ENCODE peak calls at places on chromosomes 16 and 17, in four cellular contexts. B is cardiac muscle cell, R is PC-3, D is fibroblast of lung. C is an unnamed sample.

GRCh38 chr16:31453255-31454204 is 5.8 kb upstream of the ARMC5 start:
- DNase-seq in B (peak; percentile 65), R (peak; percentile 34), D (peak; percentile 49), C (peak; percentile 74)

GRCh38 chr16:66271074-66272060 is 95.1 kb upstream of the CDH5 start:
- DNase-seq in D (peak; percentile 55), R (peak; percentile 78), B (no peak), C (peak; percentile 66)

GRCh38 chr16:56970934-56971767 is 9.4 kb downstream of the CETP start:
- DNase-seq in R (no peak), B (peak; percentile 54), D (no peak), C (no peak)

GRCh38 chr17:41530062-41531048 is 2.2 kb upstream of the KRT19 start:
- DNase-seq in R (peak; percentile 94), B (peak; percentile 91), D (peak; percentile 97), C (peak; percentile 87)

GRCh38 chr17:21193031-21193430 is 20.9 kb downstream of the TMEM11 start:
- DNase-seq in D (no peak), B (no peak), R (no peak), C (no peak)

GRCh38 chr16:78098087-78098486 is 1.4 kb upstream of the WWOX start:
- DNase-seq in B (no peak), R (no peak), D (no peak), C (no peak)

GRCh38 chr16:27248036-27248435 is 20.5 kb downstream of the NSMCE1 start:
- DNase-seq in D (no peak), B (peak; percentile 42), R (no peak), C (peak; percentile 61)

GRCh38 chr17:16345565-16345964 is 7.7 kb downstream of the CENPV start:
- DNase-seq in B (no peak), R (no peak), D (no peak), C (no peak)

GRCh38 chr16:4264546-4264945 is 8.3 kb downstream of the TFAP4 start:
- DNase-seq in R (no peak), D (no peak), B (peak; percentile 21), C (no peak)

GRCh38 chr16:57797526-57798266 is 4.6 kb downstream of the KIFC3 start:
- DNase-seq in B (no peak), R (peak; percentile 73), D (no peak), C (peak; percentile 78)

GRCh38 chr17:74601944-74602572 is 10.0 kb upstream of the CD300LD start:
- DNase-seq in R (peak; percentile 73), B (peak; percentile 70), D (peak; percentile 28), C (peak; percentile 22)

GRCh38 chr16:18932243-18932997 is 6.2 kb upstream of the SMG1 start:
- DNase-seq in R (peak; percentile 22), B (peak; percentile 30), D (peak; percentile 74), C (no peak)

GRCh38 chr16:85422374-85423185 is 190.5 kb upstream of the GSE1 start:
- DNase-seq in D (no peak), R (no peak), B (no peak), C (peak; percentile 40)

GRCh38 chr17:4897198-4897657 is 2.1 kb upstream of the C17orf107 start:
- DNase-seq in R (no peak), D (no peak), B (no peak), C (no peak)

GRCh38 chr16:69520800-69521602 is 44.8 kb upstream of the NFAT5 start:
- DNase-seq in B (peak; percentile 30), D (no peak), R (no peak), C (no peak)

DNA sequence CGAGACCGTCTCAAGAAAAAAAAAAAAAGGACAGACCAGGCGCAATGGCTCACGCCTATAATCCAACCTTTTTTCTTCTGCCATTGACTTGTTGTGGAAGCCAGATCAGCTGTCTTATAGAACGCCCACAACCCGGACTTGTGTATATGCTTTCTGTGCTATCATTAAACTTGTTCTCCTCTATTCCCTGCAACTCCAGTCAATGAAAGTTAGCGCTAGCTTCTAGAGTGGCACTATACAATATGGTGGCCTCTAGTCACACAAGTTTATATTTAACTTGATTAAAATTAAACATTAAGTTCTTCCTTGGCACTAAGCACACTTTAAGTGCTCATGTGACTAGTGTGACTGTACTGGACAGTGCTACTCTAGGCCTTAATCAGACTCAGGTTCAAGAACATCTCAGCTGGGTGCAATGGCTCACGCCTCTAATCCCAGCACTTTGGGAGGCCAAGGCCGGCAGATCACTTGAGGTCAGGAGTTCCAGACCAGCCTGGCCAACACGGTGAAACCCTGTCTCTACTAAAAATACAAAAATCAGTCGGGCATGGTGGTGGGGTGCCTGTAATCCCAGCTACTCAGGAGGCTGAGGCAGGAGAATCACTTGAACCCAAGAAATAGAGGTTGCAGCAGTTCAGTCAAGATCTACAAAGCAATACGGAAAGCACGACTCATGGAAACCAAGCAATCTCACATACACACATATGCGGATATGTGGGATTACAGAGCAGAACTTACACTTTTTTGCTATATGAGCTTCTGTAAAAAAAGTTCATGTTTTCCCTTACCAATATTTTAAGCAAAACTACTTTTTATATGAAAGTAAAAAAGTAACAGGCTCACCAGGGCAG is 18.8 kb upstream of the GLG1 start:
- DNase-seq in D (no peak), B (no peak), R (no peak), C (no peak)
- H3K36me3 ChIP-seq in D (peaks cover 12% of the 10 kb centered on the region), B (peaks cover 46% of the 10 kb centered on the region), R (peaks cover 63% of the 10 kb centered on the region), C (peaks cover 20% of the 10 kb centered on the region)

GRCh38 chr17:79990704-79991103 is 45.0 kb downstream of the TBC1D16 start:
- DNase-seq in D (no peak), B (no peak), R (no peak), C (no peak)

GRCh38 chr17:79992657-79993389 is 42.8 kb downstream of the TBC1D16 start:
- DNase-seq in B (no peak), R (no peak), D (no peak), C (no peak)

GRCh38 chr17:79991924-79992656 is 43.6 kb downstream of the TBC1D16 start:
- DNase-seq in B (peak; percentile 9), D (no peak), R (peak; percentile 67), C (no peak)

GRCh38 chr17:79990051-79990592 is 45.5 kb downstream of the TBC1D16 start:
- DNase-seq in B (peak; percentile 22), R (no peak), D (no peak), C (no peak)

DNA sequence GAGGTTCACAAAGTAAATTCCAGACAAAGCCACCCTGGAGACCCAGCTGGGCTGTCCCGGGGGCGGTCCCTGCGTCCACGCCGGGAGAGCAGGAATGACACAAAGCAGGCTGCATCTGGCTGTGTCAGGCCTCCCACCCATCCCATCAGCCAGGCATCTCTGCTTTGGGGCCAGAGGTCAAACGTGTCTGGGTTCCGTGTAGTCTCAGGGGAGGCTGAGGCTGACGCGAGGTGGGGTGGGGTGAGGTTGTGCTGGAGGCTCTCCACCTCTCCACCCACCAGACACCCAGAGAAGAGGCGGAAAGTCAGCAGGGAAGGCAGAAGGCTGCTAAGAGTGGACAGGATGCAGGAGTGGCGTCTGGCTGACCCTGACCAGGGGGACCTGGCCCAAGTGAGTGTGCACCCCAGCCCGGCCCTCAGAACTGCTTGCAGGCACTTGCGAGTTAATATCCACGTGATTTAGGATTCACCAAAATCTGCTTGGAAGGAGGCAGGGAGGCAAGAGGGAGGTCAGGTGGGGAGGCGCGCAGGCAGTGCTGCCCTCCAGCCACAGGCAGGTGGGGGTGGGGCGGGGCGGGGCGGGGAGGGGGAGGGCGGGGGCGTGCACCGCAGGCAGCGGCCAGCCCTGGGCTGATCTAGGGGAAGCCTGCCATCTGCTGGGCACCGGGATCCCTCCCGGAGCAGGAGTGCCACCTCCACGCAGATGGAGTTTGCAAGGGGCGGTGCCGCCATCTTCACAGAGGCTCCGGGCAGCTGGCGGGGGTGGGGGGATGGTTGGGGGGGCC is 44.3 kb downstream of the TBC1D16 start:
- DNase-seq in B (peak; percentile 81), D (peak; percentile 68), R (peak; percentile 92), C (peak; percentile 63)
- TF ChIP-seq CTCF in B (peak; percentile 37), D (peak; percentile 56), R (peak; percentile 42), C (peak; percentile 78)

DNA sequence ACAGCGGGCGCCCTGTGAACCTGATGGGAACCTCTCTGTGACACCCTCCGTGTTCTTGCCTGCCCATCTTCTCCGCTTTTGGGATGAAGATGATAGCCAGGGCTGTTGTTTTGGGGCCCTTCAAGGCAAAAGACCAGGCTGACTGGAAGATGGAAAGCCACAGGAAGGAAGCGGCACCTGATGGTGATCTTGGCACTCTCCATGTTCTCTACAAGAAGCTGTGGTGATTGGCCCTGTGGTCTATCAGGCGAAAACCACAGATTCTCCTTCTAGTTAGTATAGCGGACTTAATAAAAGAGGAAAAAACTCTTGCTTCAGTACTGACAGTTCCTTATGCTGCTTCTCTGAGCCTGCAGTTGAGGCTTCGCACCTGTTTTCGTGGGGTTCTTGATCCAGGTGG is 10.5 kb downstream of the CDK5RAP3 start:
- DNase-seq in B (no peak), D (no peak), R (no peak), C (no peak)
- H3K36me3 ChIP-seq in B (peaks cover 2% of the 10 kb centered on the region), D (peaks cover 19% of the 10 kb centered on the region), R (peaks cover 56% of the 10 kb centered on the region), C (peaks cover 13% of the 10 kb centered on the region)

DNA sequence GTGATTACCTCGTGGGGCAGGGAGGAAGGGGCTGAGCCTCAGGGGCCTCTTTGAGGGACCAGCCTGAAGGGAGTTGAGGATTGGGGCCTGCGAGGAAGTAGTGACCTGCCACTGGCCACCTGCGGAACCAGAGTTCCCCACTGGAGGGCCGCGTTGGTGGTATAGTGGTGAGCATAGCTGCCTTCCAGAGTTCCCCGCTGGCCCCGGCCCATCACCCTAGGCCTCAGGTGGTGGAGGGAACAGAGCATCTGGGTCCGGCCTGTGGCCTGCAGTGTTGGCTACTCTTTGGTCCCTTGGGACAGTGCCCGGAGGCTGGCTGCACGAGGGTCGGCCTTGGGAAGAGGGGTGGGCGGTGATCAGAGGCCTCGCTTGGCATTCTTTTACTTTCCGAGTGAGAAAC is 20.5 kb downstream of the MGAT5B start:
- DNase-seq in B (no peak), R (no peak), D (no peak), C (no peak)
- TF ChIP-seq CTCF in B (no peak), R (no peak), D (no peak), C (no peak)

GRCh38 chr17:82964851-82965341 is 114.5 kb upstream of the METRNL start:
- DNase-seq in R (no peak), D (no peak), B (no peak), C (no peak)
- H3K36me3 ChIP-seq in R (no peaks in the 10 kb centered on the region), D (no peaks in the 10 kb centered on the region), B (no peaks in the 10 kb centered on the region), C (no peaks in the 10 kb centered on the region)

GRCh38 chr17:76671912-76672262 is 28.3 kb upstream of the ST6GALNAC1 start:
- DNase-seq in D (no peak), B (no peak), R (no peak), C (no peak)
- TF ChIP-seq CTCF in D (no peak), B (no peak), R (no peak), C (no peak)

DNA sequence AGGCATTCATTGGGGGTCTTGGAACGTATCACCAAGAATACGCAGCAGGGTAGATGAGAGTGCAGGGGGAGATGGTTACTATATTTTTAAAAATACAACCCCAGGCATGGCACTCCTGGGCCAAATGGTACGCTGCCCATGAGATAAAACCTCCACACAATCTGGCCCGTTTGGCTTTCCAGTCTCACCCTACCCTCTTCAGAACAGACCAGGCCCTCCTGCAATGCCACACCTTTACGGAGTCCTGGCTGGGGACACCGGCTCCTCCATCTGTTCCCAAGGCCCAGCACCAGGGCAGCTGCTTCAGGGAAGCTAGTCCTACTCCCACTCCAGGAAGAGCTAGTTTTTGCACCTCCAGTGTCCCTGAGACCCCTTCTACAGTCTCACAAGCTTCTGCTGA is 24.4 kb downstream of the SNN start:
- DNase-seq in R (no peak), B (no peak), D (no peak), C (no peak)
- H3K36me3 ChIP-seq in R (peaks cover 17% of the 10 kb centered on the region), B (peaks cover 49% of the 10 kb centered on the region), D (peaks cover 13% of the 10 kb centered on the region), C (peaks cover 16% of the 10 kb centered on the region)

GRCh38 chr16:82668094-82668493 is 41.3 kb downstream of the CDH13 start:
- DNase-seq in R (no peak), D (no peak), B (no peak), C (no peak)

GRCh38 chr16:82667437-82667836 is 40.7 kb downstream of the CDH13 start:
- DNase-seq in B (no peak), R (no peak), D (no peak), C (no peak)

GRCh38 chr16:82672676-82673075 is 45.9 kb downstream of the CDH13 start:
- DNase-seq in D (peak; percentile 42), B (no peak), R (peak; percentile 20), C (peak; percentile 23)

GRCh38 chr16:82675300-82675699 is 48.5 kb downstream of the CDH13 start:
- DNase-seq in B (no peak), R (no peak), D (peak; percentile 70), C (no peak)

GRCh38 chr16:82671743-82672142 is 45.0 kb downstream of the CDH13 start:
- DNase-seq in B (no peak), R (peak; percentile 3), D (no peak), C (no peak)
- TF ChIP-seq CTCF in B (peak; percentile 48), R (peak; percentile 58), D (peak; percentile 35), C (peak; percentile 35)

C was measured in bronchial epithelial cell.